ENCODE peak calls at places on chromosome 16, in ten cellular contexts. X is activated CD8-positive, alpha-beta memory T cell treated with anti-CD3 and anti-CD28 coated beads for 24 hours; M is A549; A is NCI-H1930; S is sigmoid colon; Z is activated T-cell treated with anti-CD3 and anti-CD28 coated beads, Interleukin-2, amount 50 U/mL, for 72 hours; F is heart left ventricle; Q is cardiac muscle cell; P is CD8-positive, alpha-beta T cell; T is HT-29. V is an unnamed sample.
A peak's percentile ranks its signal among the peaks of the same experiment; 100 is the strongest.

GRCh38 chr16:14378131-14378551 is 251.9 kb downstream of the PARN start:
- DNase-seq in Z (no peak), T (peak; percentile 16), X (no peak), P (no peak), M (peak; percentile 54), F (no peak), A (no peak), S (no peak), Q (no peak), V (no peak)

GRCh38 chr16:58128721-58129096 is 472 bp downstream of the CFAP20 start:
- DNase-seq in Q (peak; percentile 58), P (no peak), S (peak; percentile 67), X (no peak), T (no peak), F (peak; percentile 37), Z (no peak), M (no peak), A (no peak), V (no peak)

GRCh38 chr16:1454561-1454960 is 10.2 kb upstream of the CCDC154 start:
- DNase-seq in T (no peak), X (no peak), Q (no peak), F (no peak), Z (no peak), A (no peak), S (no peak), M (no peak), P (no peak), V (no peak)

GRCh38 chr16:84278968-84279367 is 15.7 kb upstream of the WFDC1 start:
- DNase-seq in T (no peak), A (no peak), S (no peak), Z (no peak), Q (peak; percentile 62), F (no peak), P (no peak), X (no peak), M (no peak), V (peak; percentile 51)

GRCh38 chr16:24858219-24859041 is 12.7 kb downstream of the SLC5A11 start:
- DNase-seq in T (peak; percentile 68), Z (peak; percentile 49), S (peak; percentile 53), F (peak; percentile 46), P (peak; percentile 47), X (peak; percentile 71), M (peak; percentile 62), A (no peak), Q (peak; percentile 88), V (no peak)

GRCh38 chr16:3266873-3267537 is 10.6 kb upstream of the MEFV start:
- DNase-seq in S (no peak), P (no peak), F (peak; percentile 40), M (peak; percentile 43), Q (peak; percentile 59), A (peak; percentile 36), T (peak; percentile 68), Z (no peak), X (no peak), V (no peak)

GRCh38 chr16:20333120-20333519 is 5.8 kb upstream of the GP2 start:
- DNase-seq in P (no peak), M (no peak), A (no peak), T (no peak), X (no peak), F (no peak), Z (no peak), S (no peak), Q (no peak), V (no peak)

GRCh38 chr16:54140057-54140787 is 146.4 kb downstream of the IRX3 start:
- DNase-seq in F (no peak), T (no peak), Z (no peak), Q (peak; percentile 62), P (no peak), X (no peak), A (no peak), S (no peak), M (no peak), V (no peak)

GRCh38 chr16:12201216-12201615 is 224.7 kb downstream of the SNX29 start:
- DNase-seq in Z (no peak), Q (no peak), M (no peak), X (no peak), S (no peak), F (no peak), A (no peak), T (no peak), P (no peak), V (no peak)

GRCh38 chr16:67977005-67977404 is 3.3 kb downstream of the DPEP3 start:
- DNase-seq in M (no peak), X (no peak), Q (no peak), T (no peak), P (no peak), F (no peak), A (no peak), S (no peak), Z (no peak), V (peak; percentile 88)

GRCh38 chr16:62503073-62503472 is 466.8 kb upstream of the CDH8 start:
- DNase-seq in A (no peak), X (no peak), F (no peak), S (no peak), T (no peak), M (no peak), P (no peak), Z (no peak), Q (no peak), V (no peak)

GRCh38 chr16:3321802-3322201 is 16.5 kb downstream of the ZNF75A start:
- DNase-seq in Z (no peak), F (no peak), M (no peak), Q (no peak), P (no peak), A (no peak), X (no peak), S (no peak), T (no peak), V (no peak)

GRCh38 chr16:48611329-48612137 is 1.6 kb upstream of the N4BP1 start:
- DNase-seq in T (no peak), P (peak; percentile 83), X (peak; percentile 80), A (no peak), Z (peak; percentile 89), S (no peak), M (no peak), F (no peak), Q (no peak), V (peak; percentile 30)

GRCh38 chr16:89150981-89151380 is 20.6 kb upstream of the CDH15 start:
- DNase-seq in T (no peak), A (no peak), S (no peak), M (no peak), Q (no peak), Z (no peak), F (no peak), X (no peak), P (no peak), V (no peak)

GRCh38 chr16:86580798-86581185 is 2.4 kb downstream of the FOXL1 start:
- DNase-seq in F (no peak), Z (no peak), S (no peak), M (no peak), P (no peak), X (no peak), T (no peak), A (no peak), Q (no peak), V (no peak)

GRCh38 chr16:79658301-79659001 is 57.9 kb upstream of the MAF start:
- DNase-seq in Q (no peak), X (no peak), Z (no peak), T (peak; percentile 40), S (no peak), F (no peak), P (no peak), A (no peak), M (peak; percentile 29), V (no peak)

GRCh38 chr16:17885659-17886200 is 415.0 kb upstream of the XYLT1 start:
- DNase-seq in F (no peak), Q (no peak), T (no peak), M (no peak), A (no peak), S (no peak), Z (no peak), P (no peak), X (no peak), V (no peak)

GRCh38 chr16:945271-946047 is 25.3 kb downstream of the LMF1 start:
- DNase-seq in P (no peak), F (peak; percentile 6), M (no peak), T (no peak), S (no peak), Z (no peak), Q (no peak), X (no peak), A (no peak), V (no peak)

GRCh38 chr16:3934491-3935185 is 54.1 kb upstream of the CREBBP start:
- DNase-seq in F (no peak), T (no peak), M (no peak), X (no peak), Z (no peak), Q (no peak), A (no peak), S (peak; percentile 44), P (no peak), V (peak; percentile 24)

GRCh38 chr16:58331024-58331707 is 36.3 kb upstream of the PRSS54 start:
- DNase-seq in Z (no peak), M (no peak), A (no peak), Q (peak; percentile 62), X (no peak), P (no peak), T (no peak), F (no peak), S (no peak), V (no peak)

GRCh38 chr16:24879684-24880083 is 33.9 kb downstream of the SLC5A11 start:
- DNase-seq in F (no peak), X (no peak), M (no peak), Q (no peak), P (no peak), S (no peak), T (no peak), Z (no peak), A (no peak), V (no peak)

GRCh38 chr16:22278418-22278817 is 18.8 kb upstream of the POLR3E start:
- DNase-seq in A (no peak), Q (no peak), F (no peak), Z (no peak), T (no peak), S (no peak), P (no peak), M (no peak), X (no peak), V (no peak)

GRCh38 chr16:492211-492875 is 35.2 kb upstream of the CAPN15 start:
- DNase-seq in A (no peak), Q (no peak), F (no peak), X (no peak), Z (no peak), M (no peak), S (no peak), P (no peak), T (no peak), V (no peak)

GRCh38 chr16:89565506-89566372 is 5.3 kb downstream of the RPL13 start:
- DNase-seq in F (peak; percentile 61), P (peak; percentile 47), S (no peak), A (no peak), Z (peak; percentile 60), M (peak; percentile 50), Q (peak; percentile 48), T (peak; percentile 78), X (peak; percentile 90), V (no peak)

GRCh38 chr16:22052985-22053384 is 39.4 kb upstream of the VWA3A start:
- DNase-seq in S (no peak), M (no peak), P (no peak), Z (no peak), T (no peak), X (no peak), Q (no peak), A (no peak), F (no peak), V (no peak)

GRCh38 chr16:6929868-6930267 is 402.8 kb upstream of the RBFOX1 start:
- DNase-seq in Q (no peak), Z (no peak), S (no peak), F (no peak), M (no peak), P (no peak), A (no peak), T (no peak), X (no peak), V (no peak)

GRCh38 chr16:24721830-24722238 is 7.6 kb upstream of the TNRC6A start:
- DNase-seq in Q (no peak), M (no peak), P (no peak), T (no peak), S (no peak), A (no peak), F (no peak), Z (peak; percentile 81), X (peak; percentile 61), V (no peak)

GRCh38 chr16:67100569-67101300 is 9.0 kb upstream of the PHAF1 start:
- DNase-seq in P (no peak), X (no peak), T (peak; percentile 37), Z (no peak), M (peak; percentile 49), F (no peak), S (no peak), Q (no peak), A (no peak), V (no peak)

V was measured in chondrocyte.